ENCODE peak calls at places on chromosomes 6 and 20, in nine cellular contexts. G is ACHN; W is lung; J is CD8-positive, alpha-beta T cell; N is NT2/D1; K is CD8-positive, alpha-beta memory T cell; X is AG09309; Z is K562; B is NCI-H1092 treated with DMSO at 0.1 percent for 48 hours. A is an unnamed sample.

GRCh38 chr20:50085146-50085480 is 27.8 kb downstream of the UBE2V1 start:
- DNase-seq in G (no peak), W (no peak), J (no peak), N (no peak), K (no peak), X (no peak), Z (no peak), B (no peak), A (no peak)

GRCh38 chr20:32685541-32686529 is 12.1 kb upstream of the C20orf203 start:
- DNase-seq in G (no peak), W (no peak), J (no peak), N (no peak), K (no peak), X (peak), Z (peak), B (no peak), A (no peak)

GRCh38 chr20:25699914-25700313 is 3.3 kb upstream of the ZNF337 start:
- DNase-seq in G (no peak), W (no peak), J (no peak), N (no peak), K (no peak), X (no peak), Z (no peak), B (no peak), A (no peak)

GRCh38 chr20:6079011-6079410 is 25.2 kb upstream of the LRRN4 start:
- DNase-seq in G (no peak), W (no peak), J (no peak), N (no peak), K (no peak), X (no peak), Z (no peak), B (no peak), A (no peak)

GRCh38 chr20:50610212-50610718 is 81.1 kb downstream of the RIPOR3 start:
- DNase-seq in G (peak), W (no peak), J (no peak), N (no peak), K (no peak), X (no peak), Z (no peak), B (peak), A (no peak)

GRCh38 chr6:31836036-31836675 is 8.6 kb downstream of the HSPA1B start:
- DNase-seq in G (no peak), W (no peak), J (no peak), N (no peak), K (no peak), X (no peak), Z (no peak), B (peak), A (no peak)

GRCh38 chr6:35238843-35239289 is 20.7 kb upstream of the ZNF76 start:
- DNase-seq in G (no peak), W (peak), J (no peak), N (peak), K (no peak), X (no peak), Z (no peak), B (peak), A (no peak)

GRCh38 chr6:47407295-47408281 is 70.0 kb upstream of the CD2AP start:
- DNase-seq in G (peak), W (no peak), J (no peak), N (no peak), K (no peak), X (peak), Z (no peak), B (no peak), A (no peak)

GRCh38 chr6:5894357-5894756 is 112.4 kb downstream of the NRN1 start:
- DNase-seq in G (no peak), W (no peak), J (no peak), N (no peak), K (no peak), X (no peak), Z (no peak), B (no peak), A (no peak)

GRCh38 chr6:36028088-36028886 is 679 bp downstream of the MAPK14 start:
- DNase-seq in G (peak), W (peak), J (peak), N (no peak), K (peak), X (no peak), Z (peak), B (peak), A (no peak)

GRCh38 chr6:167523426-167523825 is 198.5 kb downstream of the TTLL2 start:
- DNase-seq in G (no peak), W (no peak), J (no peak), N (no peak), K (no peak), X (no peak), Z (no peak), B (no peak), A (no peak)

GRCh38 chr20:48025061-48025515 is 239.8 kb upstream of the SULF2 start:
- DNase-seq in G (peak), W (no peak), J (no peak), N (no peak), K (no peak), X (peak), Z (no peak), B (peak), A (peak)

GRCh38 chr6:51855310-51856082 is 231.9 kb downstream of the PKHD1 start:
- DNase-seq in G (peak), W (no peak), J (no peak), N (peak), K (no peak), X (peak), Z (peak), B (peak), A (peak)

GRCh38 chr6:15496345-15497131 is 166.3 kb downstream of the DTNBP1 start:
- DNase-seq in G (no peak), W (no peak), J (no peak), N (no peak), K (no peak), X (no peak), Z (no peak), B (no peak), A (no peak)

GRCh38 chr6:110814488-110815259 is 595 bp downstream of the CDK19 start:
- DNase-seq in G (peak), W (peak), J (peak), N (no peak), K (peak), X (no peak), Z (peak), B (peak), A (no peak)

GRCh38 chr20:22717466-22717865 is 133.1 kb upstream of the FOXA2 start:
- DNase-seq in G (no peak), W (peak), J (no peak), N (no peak), K (no peak), X (no peak), Z (peak), B (no peak), A (no peak)

GRCh38 chr6:40398034-40398679 is 189.0 kb downstream of the LRFN2 start:
- DNase-seq in G (no peak), W (no peak), J (no peak), N (no peak), K (no peak), X (no peak), Z (no peak), B (no peak), A (no peak)

GRCh38 chr20:62723768-62724420 is 15.3 kb downstream of the NTSR1 start:
- DNase-seq in G (no peak), W (no peak), J (no peak), N (no peak), K (no peak), X (no peak), Z (no peak), B (no peak), A (no peak)

GRCh38 chr6:84052204-84052882 is 18.8 kb downstream of the MRAP2 start:
- DNase-seq in G (no peak), W (no peak), J (no peak), N (peak), K (no peak), X (peak), Z (peak), B (peak), A (no peak)

GRCh38 chr6:17962436-17963031 is 24.9 kb downstream of the KIF13A start:
- DNase-seq in G (no peak), W (no peak), J (no peak), N (no peak), K (no peak), X (peak), Z (peak), B (no peak), A (no peak)

A was measured in iPS DF 6.9.